ENCODE peak calls at places on chromosomes 11 and 22, in six cellular contexts. One of them, this sample, is unnamed.

GRCh38 chr11:113593698-113594308 is 112.3 kb downstream of the TMPRSS5 start:
- DNase-seq in epithelial cell of esophagus: no peak
- DNase-seq in stimulated activated CD8-positive, alpha-beta memory T cell treated with anti-CD3 and anti-CD28 coated beads, Interleukin-15, amount 100 ng/mL, for 4 hours: no peak
- DNase-seq in ascending aorta: no peak
- DNase-seq in left lung: no peak
- DNase-seq in Right ventricle myocardium superior: no peak
- DNase-seq in this sample: no peak

GRCh38 chr11:28837599-28837998 is 729.4 kb downstream of the METTL15 start:
- DNase-seq in ascending aorta: no peak
- DNase-seq in Right ventricle myocardium superior: no peak
- DNase-seq in stimulated activated CD8-positive, alpha-beta memory T cell treated with anti-CD3 and anti-CD28 coated beads, Interleukin-15, amount 100 ng/mL, for 4 hours: no peak
- DNase-seq in epithelial cell of esophagus: no peak
- DNase-seq in left lung: no peak
- DNase-seq in this sample: no peak

GRCh38 chr11:77883775-77884174 is 62.8 kb downstream of the AAMDC start:
- DNase-seq in epithelial cell of esophagus: no peak
- DNase-seq in stimulated activated CD8-positive, alpha-beta memory T cell treated with anti-CD3 and anti-CD28 coated beads, Interleukin-15, amount 100 ng/mL, for 4 hours: no peak
- DNase-seq in ascending aorta: no peak
- DNase-seq in left lung: no peak
- DNase-seq in Right ventricle myocardium superior: no peak
- DNase-seq in this sample: no peak

GRCh38 chr11:110095554-110095953 is 2.4 kb downstream of the ZC3H12C start:
- DNase-seq in left lung: no peak
- DNase-seq in stimulated activated CD8-positive, alpha-beta memory T cell treated with anti-CD3 and anti-CD28 coated beads, Interleukin-15, amount 100 ng/mL, for 4 hours: no peak
- DNase-seq in Right ventricle myocardium superior: no peak
- DNase-seq in ascending aorta: no peak
- DNase-seq in epithelial cell of esophagus: peak
- DNase-seq in this sample: no peak

GRCh38 chr22:47013861-47014635 is 251.6 kb downstream of the TBC1D22A start:
- DNase-seq in stimulated activated CD8-positive, alpha-beta memory T cell treated with anti-CD3 and anti-CD28 coated beads, Interleukin-15, amount 100 ng/mL, for 4 hours: no peak
- DNase-seq in left lung: no peak
- DNase-seq in Right ventricle myocardium superior: no peak
- DNase-seq in epithelial cell of esophagus: no peak
- DNase-seq in ascending aorta: no peak
- DNase-seq in this sample: no peak

GRCh38 chr11:104946907-104947306 is 21.5 kb downstream of the CASP4 start:
- DNase-seq in epithelial cell of esophagus: peak
- DNase-seq in stimulated activated CD8-positive, alpha-beta memory T cell treated with anti-CD3 and anti-CD28 coated beads, Interleukin-15, amount 100 ng/mL, for 4 hours: no peak
- DNase-seq in Right ventricle myocardium superior: no peak
- DNase-seq in ascending aorta: no peak
- DNase-seq in left lung: no peak
- DNase-seq in this sample: peak

GRCh38 chr22:38754247-38755154 is 1.3 kb downstream of the SUN2 start:
- DNase-seq in Right ventricle myocardium superior: peak
- DNase-seq in left lung: peak
- DNase-seq in ascending aorta: peak
- DNase-seq in stimulated activated CD8-positive, alpha-beta memory T cell treated with anti-CD3 and anti-CD28 coated beads, Interleukin-15, amount 100 ng/mL, for 4 hours: no peak
- DNase-seq in epithelial cell of esophagus: peak
- DNase-seq in this sample: peak

GRCh38 chr11:66347425-66348276 is at the start of gene B4GAT1:
- DNase-seq in epithelial cell of esophagus: peak
- DNase-seq in left lung: peak
- DNase-seq in ascending aorta: peak
- DNase-seq in stimulated activated CD8-positive, alpha-beta memory T cell treated with anti-CD3 and anti-CD28 coated beads, Interleukin-15, amount 100 ng/mL, for 4 hours: peak
- DNase-seq in Right ventricle myocardium superior: peak
- DNase-seq in this sample: no peak

This sample was measured in SIG-M5.